ENCODE peak calls at places on chromosomes 2 and 18, in four cellular contexts. S is IMR-90, F is neuronal stem cell, M is H9. Q is an unnamed sample.

GRCh38 chr18:62963522-62963921 is 248.2 kb downstream of the PHLPP1 start:
- DNase-seq in M (no peak), S (peak), F (no peak), Q (no peak)

GRCh38 chr2:85180322-85181092 is 47.3 kb downstream of the TCF7L1 start:
- DNase-seq in M (no peak), S (no peak), F (no peak), Q (no peak)

GRCh38 chr18:48975221-48975816 is 24.6 kb upstream of the SMAD7 start:
- DNase-seq in F (no peak), S (no peak), M (no peak), Q (peak)

GRCh38 chr18:57982372-57983021 is 61.5 kb upstream of the NEDD4L start:
- DNase-seq in F (no peak), S (no peak), M (no peak), Q (no peak)

GRCh38 chr2:229169751-229170150 is 101.3 kb downstream of the PID1 start:
- DNase-seq in M (no peak), F (no peak), S (no peak), Q (no peak)

GRCh38 chr2:25421289-25421688 is 79.6 kb upstream of the DNMT3A start:
- DNase-seq in S (no peak), M (no peak), F (no peak), Q (no peak)

GRCh38 chr2:166042356-166042755 is 85.5 kb downstream of the SCN1A start:
- DNase-seq in M (no peak), F (no peak), S (no peak), Q (no peak)

GRCh38 chr2:64751286-64752260 is 97.9 kb upstream of the SERTAD2 start:
- DNase-seq in M (no peak), F (no peak), S (peak), Q (peak)

GRCh38 chr18:24595556-24595955 is 135.1 kb downstream of the HRH4 start:
- DNase-seq in S (no peak), M (no peak), F (no peak), Q (no peak)

GRCh38 chr2:203394519-203395227 is 66.5 kb downstream of the ABI2 start:
- DNase-seq in S (no peak), M (peak), F (no peak), Q (peak)

GRCh38 chr2:84302513-84303412 is 156.3 kb downstream of the SUCLG1 start:
- DNase-seq in F (peak), S (peak), M (peak), Q (peak)

GRCh38 chr2:40242315-40242714 is 209.6 kb downstream of the SLC8A1 start:
- DNase-seq in F (peak), M (no peak), S (no peak), Q (no peak)

GRCh38 chr2:171595896-171596295 is 73.6 kb downstream of the CYBRD1 start:
- DNase-seq in M (no peak), F (no peak), S (peak), Q (no peak)

GRCh38 chr2:8500124-8501054 is 181.5 kb upstream of the ID2 start:
- DNase-seq in M (no peak), F (no peak), S (peak), Q (no peak)

GRCh38 chr18:3791258-3791657 is 341.3 kb downstream of the TGIF1 start:
- DNase-seq in F (no peak), S (no peak), M (no peak), Q (no peak)

DNA sequence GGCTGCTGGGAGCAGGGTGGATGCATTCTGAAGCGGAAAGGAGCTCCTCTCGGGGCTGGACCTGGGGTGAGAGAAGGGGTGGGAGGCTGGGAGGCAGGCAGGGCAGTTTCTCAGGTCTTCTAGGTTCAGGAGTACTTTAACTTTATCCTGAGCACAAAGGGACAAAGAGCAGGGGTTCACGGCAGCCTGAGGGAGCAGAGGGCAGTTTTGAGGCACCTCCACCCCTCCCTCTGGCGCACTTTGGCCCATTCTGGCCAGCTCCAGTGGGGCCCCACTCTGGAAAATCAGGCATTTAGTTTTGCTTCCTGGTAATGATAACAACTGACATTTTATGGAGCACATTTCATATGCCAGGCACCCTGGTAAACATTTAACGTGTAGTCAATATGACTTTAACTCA is 14.3 kb downstream of the B3GNT7 start:
- DNase-seq in M (no peak), F (no peak), S (no peak), Q (no peak)
- H2BK15ac ChIP-seq in M (no peak), F (peak), S (no peak), Q (no peak)

DNA sequence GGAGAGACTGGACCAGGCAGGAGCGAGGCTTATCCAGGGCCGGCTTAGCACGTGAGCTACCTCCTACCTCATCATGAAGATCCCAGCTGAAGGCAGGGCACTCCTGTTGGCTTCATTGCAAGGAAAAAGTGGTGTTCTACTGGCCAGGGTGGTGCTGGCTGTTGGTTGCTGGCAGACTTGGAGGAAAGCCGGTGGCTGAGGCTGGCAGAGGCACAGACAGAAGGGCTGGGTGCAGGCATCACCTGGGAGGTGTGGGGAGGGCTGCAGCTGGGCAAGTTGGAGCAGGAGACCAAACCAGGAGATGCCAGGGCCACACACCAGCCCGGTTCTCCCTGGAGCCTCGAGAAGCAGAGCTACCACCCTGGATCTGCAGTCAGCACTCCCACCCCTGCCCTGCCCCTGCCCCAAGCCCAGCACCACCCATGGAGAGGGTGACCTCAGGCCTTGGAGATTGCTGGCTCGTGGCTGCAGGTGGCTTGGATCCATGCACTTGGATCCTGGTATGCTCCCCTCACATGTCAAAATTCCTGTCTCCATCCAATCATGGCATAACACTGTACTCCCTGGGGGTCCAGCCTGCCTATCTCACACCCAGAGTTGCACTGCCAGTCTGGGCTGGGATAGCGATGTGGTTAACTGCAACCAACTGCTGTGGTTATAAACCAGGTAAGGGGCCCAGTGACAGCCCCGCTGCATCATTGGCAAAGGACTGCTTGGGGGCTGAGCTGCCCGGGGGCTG is 49.7 kb downstream of the GLI2 start:
- DNase-seq in S (no peak), M (no peak), F (no peak), Q (no peak)
- H2BK15ac ChIP-seq in S (no peak), M (no peak), F (no peak), Q (no peak)

GRCh38 chr2:200811336-200812121 is at the start of gene BZW1:
- DNase-seq in M (peak), F (peak), S (peak), Q (peak)
- H2BK15ac ChIP-seq in M (no peak), F (no peak), S (peak), Q (no peak)

GRCh38 chr2:96866986-96867755 is 2.7 kb downstream of the SEMA4C start:
- DNase-seq in S (no peak), M (no peak), F (no peak), Q (no peak)

GRCh38 chr2:96869281-96869823 is 528 bp downstream of the SEMA4C start:
- DNase-seq in S (peak), M (no peak), F (no peak), Q (peak)

GRCh38 chr2:96866586-96866985 is 3.3 kb downstream of the SEMA4C start:
- DNase-seq in S (no peak), F (no peak), M (no peak), Q (no peak)

GRCh38 chr2:96868555-96869280 is 1.2 kb downstream of the SEMA4C start:
- DNase-seq in F (peak), S (peak), M (peak), Q (peak)

DNA sequence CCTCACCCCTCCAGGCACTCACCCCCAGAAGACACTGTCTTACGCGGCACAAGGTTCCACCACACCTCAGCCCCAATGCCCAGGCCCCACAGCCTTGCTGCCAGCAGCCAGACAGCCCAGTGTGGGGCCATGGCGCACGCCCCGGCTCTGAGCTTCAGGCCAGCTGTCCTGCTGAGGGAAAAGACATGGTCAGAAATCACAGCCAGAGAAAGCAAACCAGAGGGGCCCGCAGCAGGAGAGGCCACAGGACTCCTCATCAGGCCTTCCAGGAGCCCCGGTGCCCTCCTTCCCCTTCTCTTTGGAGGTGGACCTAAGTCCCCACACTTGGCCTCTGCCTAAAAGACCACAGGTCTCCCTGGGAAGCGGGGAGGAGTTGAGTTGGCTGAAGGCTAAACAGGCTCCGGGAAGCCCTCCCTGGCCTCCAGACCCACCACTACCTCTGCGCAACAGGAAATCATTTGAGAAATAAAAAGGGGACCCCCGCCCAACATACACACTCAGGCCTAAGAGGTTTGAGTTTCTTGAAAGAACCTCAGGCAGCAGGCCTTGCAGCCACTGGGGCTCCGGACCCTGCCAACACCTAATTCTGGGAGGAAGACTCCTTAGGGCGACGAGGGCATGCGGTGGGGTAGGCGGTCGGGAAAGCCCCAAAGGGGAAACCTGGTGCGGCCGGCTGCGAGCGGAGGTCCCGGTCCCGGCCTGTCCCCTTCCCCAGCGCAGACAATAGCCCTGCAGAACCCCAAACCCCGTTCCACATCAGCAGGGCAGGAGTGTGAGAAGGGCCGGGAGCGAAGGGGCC is 1.9 kb downstream of the SEMA4C start:
- DNase-seq in F (no peak), M (no peak), S (no peak), Q (peak)
- H2BK15ac ChIP-seq in F (no peak), M (no peak), S (peak), Q (no peak)

GRCh38 chr2:16334366-16334765 is 331.3 kb downstream of the CYRIA start:
- DNase-seq in F (no peak), S (no peak), M (no peak), Q (no peak)
- H2BK15ac ChIP-seq in F (no peak), S (no peak), M (no peak), Q (no peak)

GRCh38 chr2:105297211-105297610 is 32.3 kb downstream of the TGFBRAP1 start:
- DNase-seq in F (no peak), S (no peak), M (no peak), Q (no peak)
- H2BK15ac ChIP-seq in F (no peak), S (no peak), M (no peak), Q (no peak)

GRCh38 chr2:104857262-104858221 is 3.6 kb downstream of the POU3F3 start:
- DNase-seq in M (peak), F (no peak), S (no peak), Q (peak)
- H2BK15ac ChIP-seq in M (no peak), F (no peak), S (no peak), Q (no peak)

GRCh38 chr2:236954641-236955040 is 131.0 kb upstream of the COPS8 start:
- DNase-seq in F (no peak), S (no peak), M (no peak), Q (no peak)
- H2BK15ac ChIP-seq in F (no peak), S (no peak), M (no peak), Q (peak)

Q was measured in mesendoderm.